ENCODE peak calls at places on chromosomes 6 and 20, in five cellular contexts. L is gastrocnemius medialis, C is erythroblast, Y is sigmoid colon, U is testis. S is an unnamed sample.
A peak's percentile ranks its signal among the peaks of the same experiment; 100 is the strongest.

GRCh38 chr6:117188627-117189201 is 76.6 kb upstream of the VGLL2 start:
- DNase-seq in L (no peak), Y (no peak), C (no peak), U (no peak), S (no peak)

GRCh38 chr20:39849664-39850063 is 839.4 kb downstream of the MAFB start:
- DNase-seq in Y (peak; percentile 89), L (peak; percentile 35), C (no peak), U (peak; percentile 89), S (peak; percentile 30)

GRCh38 chr6:106339334-106340029 is 13.9 kb upstream of the ATG5 start:
- DNase-seq in C (peak; percentile 40), U (peak; percentile 75), Y (peak; percentile 68), L (no peak), S (peak; percentile 49)

GRCh38 chr6:10591411-10592160 is 70.4 kb downstream of the GCNT2 start:
- DNase-seq in U (no peak), C (no peak), Y (no peak), L (no peak), S (no peak)

GRCh38 chr20:40160151-40160550 is 528.9 kb downstream of the MAFB start:
- DNase-seq in Y (peak; percentile 67), L (no peak), C (peak; percentile 45), U (peak; percentile 80), S (peak; percentile 27)

GRCh38 chr6:113994934-113995342 is 24.0 kb upstream of the HDAC2 start:
- DNase-seq in L (no peak), Y (no peak), C (peak; percentile 48), U (peak; percentile 75), S (peak; percentile 18)

GRCh38 chr6:5942591-5942990 is 64.1 kb downstream of the NRN1 start:
- DNase-seq in C (no peak), U (no peak), L (no peak), Y (no peak), S (no peak)

GRCh38 chr20:16262594-16262993 is 310.7 kb downstream of the KIF16B start:
- DNase-seq in L (no peak), C (no peak), Y (no peak), U (no peak), S (no peak)

GRCh38 chr6:90233994-90234393 is 62.6 kb downstream of the BACH2 start:
- DNase-seq in L (no peak), C (no peak), U (no peak), Y (no peak), S (peak; percentile 17)

GRCh38 chr6:105879902-105880547 is 206.1 kb upstream of the PRDM1 start:
- DNase-seq in C (no peak), U (peak; percentile 41), L (peak; percentile 25), Y (peak; percentile 73), S (peak; percentile 31)

GRCh38 chr20:47727170-47727880 is 58.0 kb downstream of the SULF2 start:
- DNase-seq in Y (peak; percentile 74), C (no peak), U (peak; percentile 49), L (peak; percentile 26), S (peak; percentile 62)

GRCh38 chr6:82436740-82437139 is 73.1 kb downstream of the TPBG start:
- DNase-seq in Y (no peak), L (no peak), U (no peak), C (no peak), S (no peak)

GRCh38 chr6:141562181-141562800 is 570.4 kb upstream of the GJE1 start:
- DNase-seq in C (peak; percentile 20), U (peak; percentile 25), Y (peak; percentile 62), L (no peak), S (peak; percentile 9)

GRCh38 chr6:77633993-77634392 is 18.8 kb upstream of the MEI4 start:
- DNase-seq in Y (no peak), L (no peak), C (no peak), U (no peak), S (no peak)

GRCh38 chr6:7604506-7604905 is 14.5 kb downstream of the SNRNP48 start:
- DNase-seq in U (no peak), Y (no peak), L (no peak), C (no peak), S (no peak)

GRCh38 chr20:36454664-36455427 is 86.5 kb upstream of the MYL9 start:
- DNase-seq in Y (no peak), L (no peak), C (no peak), U (peak; percentile 79), S (no peak)

GRCh38 chr6:106972500-106972899 is 2.0 kb downstream of the CD24 start:
- DNase-seq in Y (no peak), L (no peak), U (no peak), C (no peak), S (no peak)

GRCh38 chr6:108619431-108620197 is 58.9 kb downstream of the FOXO3 start:
- DNase-seq in U (no peak), L (no peak), Y (no peak), C (no peak), S (no peak)

GRCh38 chr20:19673575-19673974 is 84.5 kb upstream of the RIN2 start:
- DNase-seq in Y (no peak), C (no peak), U (no peak), L (no peak), S (no peak)

GRCh38 chr6:7697820-7698623 is 27.9 kb upstream of the BMP6 start:
- DNase-seq in L (no peak), C (no peak), Y (peak; percentile 72), U (no peak), S (peak; percentile 13)

GRCh38 chr6:99592900-99593299 is 13.7 kb upstream of the PRDM13 start:
- DNase-seq in L (no peak), Y (no peak), U (no peak), C (no peak), S (no peak)

GRCh38 chr6:143804835-143805239 is 38.3 kb upstream of the LTV1 start:
- DNase-seq in C (peak; percentile 61), L (no peak), Y (no peak), U (no peak), S (no peak)
- TF ChIP-seq POLR2A in C (no peak), L (no peak), Y (no peak), U (no peak), S (no peak)

GRCh38 chr6:14210077-14210476 is 92.5 kb downstream of the CD83 start:
- DNase-seq in C (no peak), Y (no peak), L (no peak), U (no peak), S (no peak)
- TF ChIP-seq POLR2A in C (no peak), Y (no peak), L (no peak), U (no peak), S (no peak)

GRCh38 chr6:158817298-158818007 is 1.7 kb downstream of the EZR start:
- DNase-seq in Y (peak; percentile 70), L (peak; percentile 10), U (peak; percentile 88), C (peak; percentile 94), S (peak; percentile 68)

GRCh38 chr6:158818008-158818579 is 1.1 kb downstream of the EZR start:
- DNase-seq in L (peak; percentile 61), C (peak; percentile 84), Y (peak; percentile 89), U (peak; percentile 84), S (peak; percentile 89)

GRCh38 chr6:158819977-158820632 is 937 bp upstream of the EZR start:
- DNase-seq in Y (no peak), L (no peak), U (peak; percentile 20), C (peak; percentile 20), S (no peak)

GRCh38 chr6:158818580-158819212 is 472 bp downstream of the EZR start:
- DNase-seq in L (peak; percentile 16), U (peak; percentile 58), Y (peak; percentile 87), C (peak; percentile 76), S (peak; percentile 73)

GRCh38 chr6:158819213-158819976 is at the start of gene EZR:
- DNase-seq in C (peak; percentile 77), Y (peak; percentile 86), U (peak; percentile 92), L (peak; percentile 34), S (peak; percentile 90)
- TF ChIP-seq POLR2A in C (peak; percentile 66), Y (no peak), U (no peak), L (peak; percentile 74), S (peak; percentile 81)

DNA sequence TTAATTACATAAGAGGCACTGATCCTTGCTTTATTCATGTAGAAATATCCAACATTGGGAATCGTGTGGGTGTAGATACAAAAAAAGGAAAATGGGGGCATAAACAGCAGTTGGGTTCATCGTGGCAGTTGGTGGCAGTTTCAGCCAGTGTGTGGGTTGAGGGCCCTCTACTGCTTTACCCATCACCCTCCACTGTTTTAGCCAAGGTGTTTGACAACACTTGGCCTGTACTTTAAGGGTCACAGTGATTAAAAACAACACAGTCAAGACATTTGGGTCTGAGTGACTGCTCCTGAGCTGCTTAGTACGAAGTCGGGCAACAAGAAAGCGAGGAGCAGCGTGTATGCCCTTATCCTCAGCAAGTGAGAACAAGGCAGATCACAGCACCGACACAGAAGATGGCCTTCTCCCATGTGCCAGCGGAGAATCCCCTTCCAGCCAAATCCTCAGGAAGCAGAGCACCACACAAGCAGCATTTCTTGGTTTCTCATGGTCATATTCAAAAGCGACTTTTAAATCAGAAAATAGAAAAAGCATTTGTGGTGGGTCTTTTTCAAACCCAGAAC is 23.7 kb downstream of the EIF2S2 start:
- DNase-seq in L (no peak), U (no peak), C (no peak), Y (no peak), S (no peak)
- TF ChIP-seq POLR2A in L (no peak), U (no peak), C (peak; percentile 17), Y (no peak), S (no peak)

GRCh38 chr20:31603822-31604566 is 1.1 kb upstream of the ID1 start:
- DNase-seq in U (peak; percentile 96), Y (peak; percentile 97), C (peak; percentile 91), L (peak; percentile 72), S (peak; percentile 98)
- TF ChIP-seq POLR2A in U (no peak), Y (peak; percentile 82), C (no peak), L (peak; percentile 57), S (peak; percentile 70)

DNA sequence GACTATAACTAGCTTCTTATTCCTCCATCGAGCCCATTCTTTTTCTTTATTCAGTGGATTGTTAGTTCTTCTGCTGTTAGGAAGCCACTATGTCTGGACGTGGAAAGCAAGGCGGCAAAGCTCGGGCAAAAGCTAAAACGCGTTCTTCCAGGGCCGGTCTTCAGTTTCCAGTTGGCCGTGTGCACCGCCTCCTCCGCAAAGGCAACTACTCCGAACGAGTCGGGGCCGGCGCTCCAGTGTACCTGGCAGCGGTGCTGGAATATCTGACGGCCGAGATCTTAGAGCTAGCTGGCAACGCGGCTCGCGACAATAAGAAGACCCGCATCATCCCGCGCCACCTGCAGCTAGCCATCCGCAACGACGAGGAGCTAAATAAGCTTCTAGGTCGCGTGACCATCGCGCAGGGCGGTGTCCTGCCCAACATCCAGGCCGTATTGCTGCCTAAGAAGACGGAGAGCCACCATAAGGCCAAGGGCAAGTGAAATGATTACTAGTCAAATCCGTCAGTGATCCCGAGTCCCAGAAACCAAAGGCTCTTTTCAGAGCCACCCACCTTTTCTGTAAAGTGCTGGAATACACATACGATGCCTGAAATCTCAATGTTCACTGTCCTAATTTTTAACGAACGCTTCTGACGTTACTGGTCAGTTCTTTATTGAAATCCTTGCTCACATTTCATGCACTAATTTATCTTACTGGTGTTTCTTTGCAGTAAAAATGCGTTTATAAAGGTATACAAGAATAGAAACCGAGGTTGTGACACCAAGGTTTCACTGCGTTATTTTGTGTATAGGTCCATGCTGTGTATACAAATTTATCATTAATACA is 129.9 kb downstream of the HFE start:
- DNase-seq in U (peak; percentile 89), Y (peak; percentile 97), C (peak; percentile 97), L (no peak), S (peak; percentile 90)
- TF ChIP-seq POLR2A in U (no peak), Y (peak; percentile 15), C (peak; percentile 96), L (peak; percentile 54), S (peak; percentile 97)

DNA sequence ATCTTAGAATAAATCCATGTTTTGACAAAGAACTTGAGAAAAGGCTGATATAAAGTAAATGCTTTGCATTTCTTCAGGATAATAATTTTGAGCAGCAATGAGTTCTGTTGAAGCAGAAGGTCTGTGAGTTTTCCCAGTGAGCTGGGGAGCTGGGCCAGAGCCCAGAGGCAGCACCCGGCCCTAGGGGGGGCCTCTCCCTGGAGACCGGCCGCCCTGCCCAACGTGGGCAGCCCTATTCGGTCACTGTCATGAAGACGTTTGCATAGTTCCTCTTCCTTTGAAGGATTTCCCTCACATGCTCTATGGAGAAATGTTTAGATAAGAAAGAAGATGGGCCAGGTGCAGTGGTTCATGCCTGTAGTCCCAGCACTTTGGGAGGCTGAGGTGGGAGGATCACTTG is 404.8 kb downstream of the THBS2 start:
- DNase-seq in Y (no peak), L (no peak), C (no peak), U (no peak), S (no peak)
- TF ChIP-seq POLR2A in Y (no peak), L (no peak), C (no peak), U (no peak), S (no peak)